ENCODE peak calls at places on chromosomes 16 and 17, in nine cellular contexts. R is IMR-90, C is trophoblast cell, I is neural progenitor cell, K is OCI-LY7, M is fibroblast of lung, B is H1, F is HCT116, W is hepatocyte. N is an unnamed sample.

GRCh38 chr17:33302394-33302793 is 9.3 kb upstream of the ASIC2 start:
- DNase-seq in M (peak), W (no peak), F (no peak), K (no peak), B (no peak), I (no peak), C (no peak), R (no peak), N (no peak)

GRCh38 chr17:59451706-59452105 is 113.7 kb upstream of the DHX40 start:
- DNase-seq in K (no peak), F (no peak), W (peak), C (peak), B (no peak), M (peak), I (no peak), R (peak), N (no peak)

GRCh38 chr17:42459983-42460300 is 1.3 kb downstream of the ATP6V0A1 start:
- DNase-seq in I (peak), K (peak), R (peak), B (no peak), C (no peak), F (no peak), W (peak), M (peak), N (peak)

GRCh38 chr16:27840311-27841060 is 223.0 kb downstream of the GSG1L start:
- DNase-seq in I (no peak), C (peak), K (no peak), B (no peak), W (no peak), F (no peak), M (no peak), R (no peak), N (no peak)

GRCh38 chr16:29694384-29695195 is 15.6 kb downstream of the QPRT start:
- DNase-seq in K (no peak), C (no peak), M (no peak), F (no peak), I (no peak), R (no peak), B (no peak), W (no peak), N (no peak)

GRCh38 chr16:81738831-81739496 is 40.1 kb upstream of the PLCG2 start:
- DNase-seq in F (no peak), W (no peak), I (no peak), R (no peak), C (no peak), K (peak), B (no peak), M (no peak), N (no peak)

GRCh38 chr16:24119807-24120206 is 136.3 kb upstream of the CACNG3 start:
- DNase-seq in I (no peak), C (no peak), K (no peak), M (no peak), R (no peak), W (no peak), F (no peak), B (no peak), N (no peak)

GRCh38 chr17:3845754-3846738 is at the start of gene NCBP3:
- DNase-seq in I (peak), M (peak), C (peak), W (peak), F (peak), K (peak), R (peak), B (peak), N (peak)

GRCh38 chr16:86898386-86898785 is 320.0 kb downstream of the FOXL1 start:
- DNase-seq in B (no peak), M (no peak), C (no peak), W (no peak), K (no peak), F (no peak), R (no peak), I (no peak), N (no peak)

GRCh38 chr17:75317671-75318070 is 28.4 kb upstream of the SLC25A19 start:
- DNase-seq in F (no peak), I (peak), C (no peak), K (no peak), W (no peak), B (peak), M (no peak), R (no peak), N (no peak)

GRCh38 chr17:51064061-51064735 is 56.5 kb downstream of the SPAG9 start:
- DNase-seq in M (peak), I (no peak), W (no peak), C (no peak), R (no peak), B (no peak), F (no peak), K (no peak), N (no peak)

GRCh38 chr17:72342582-72343527 is 222.0 kb downstream of the SOX9 start:
- DNase-seq in F (no peak), I (no peak), R (no peak), K (no peak), M (peak), W (no peak), C (no peak), B (no peak), N (no peak)

GRCh38 chr17:29574732-29575510 is 6.4 kb downstream of the TP53I13 start:
- DNase-seq in F (no peak), K (no peak), W (peak), R (no peak), B (no peak), M (no peak), I (no peak), C (no peak), N (peak)

GRCh38 chr17:76002100-76002499 is 1.4 kb downstream of the CDK3 start:
- DNase-seq in F (no peak), M (no peak), B (no peak), K (no peak), C (no peak), W (no peak), I (no peak), R (no peak), N (no peak)

GRCh38 chr16:12837344-12837743 is 33.7 kb upstream of the CPPED1 start:
- DNase-seq in I (no peak), F (no peak), W (no peak), C (no peak), R (no peak), M (no peak), B (no peak), K (no peak), N (no peak)

GRCh38 chr17:16880843-16881230 is 91.1 kb downstream of the TNFRSF13B start:
- DNase-seq in K (no peak), M (no peak), B (no peak), F (no peak), C (no peak), R (no peak), I (no peak), W (no peak), N (no peak)

GRCh38 chr16:53695070-53695469 is 8.6 kb downstream of the RPGRIP1L start:
- DNase-seq in W (no peak), M (peak), I (no peak), R (peak), F (no peak), C (no peak), K (no peak), B (no peak), N (no peak)

GRCh38 chr16:49183911-49184310 is 97.7 kb downstream of the CBLN1 start:
- DNase-seq in R (no peak), M (no peak), I (peak), W (peak), K (peak), F (peak), C (peak), B (peak), N (no peak)

GRCh38 chr16:20734056-20734455 is 7.6 kb downstream of the THUMPD1 start:
- DNase-seq in B (no peak), F (no peak), W (no peak), I (no peak), M (no peak), K (no peak), R (no peak), C (no peak), N (no peak)

GRCh38 chr16:88088161-88088581 is 136.9 kb downstream of the BANP start:
- DNase-seq in M (peak), F (no peak), W (no peak), C (peak), B (no peak), I (peak), R (peak), K (no peak), N (no peak)

GRCh38 chr17:64448665-64449512 is at the start of gene MILR1:
- DNase-seq in W (no peak), F (peak), B (no peak), M (peak), R (peak), I (no peak), K (peak), C (peak), N (peak)

GRCh38 chr17:16989953-16990860 is 18.3 kb upstream of the TNFRSF13B start:
- DNase-seq in R (peak), F (no peak), C (no peak), B (no peak), I (no peak), W (no peak), K (peak), M (peak), N (no peak)

GRCh38 chr17:5272313-5272712 is 9.8 kb upstream of the RABEP1 start:
- DNase-seq in R (no peak), W (no peak), B (no peak), I (no peak), C (no peak), K (no peak), M (peak), F (no peak), N (no peak)

GRCh38 chr17:3964203-3965122 is at the start of gene ATP2A3:
- DNase-seq in I (peak), B (no peak), C (no peak), W (peak), M (no peak), F (no peak), K (peak), R (no peak), N (peak)

GRCh38 chr17:2883544-2884203 is 87.4 kb downstream of the RAP1GAP2 start:
- DNase-seq in C (no peak), K (no peak), M (peak), F (no peak), W (peak), B (no peak), I (no peak), R (peak), N (peak)

GRCh38 chr17:9115446-9116265 is 94.3 kb downstream of the NTN1 start:
- DNase-seq in F (no peak), B (peak), C (peak), W (peak), K (no peak), R (peak), M (peak), I (peak), N (peak)

GRCh38 chr17:52170963-52171572 is 12.6 kb upstream of the CA10 start:
- DNase-seq in F (no peak), C (peak), R (no peak), M (no peak), W (peak), I (peak), K (no peak), B (no peak), N (no peak)

GRCh38 chr17:15931394-15931793 is 13.5 kb upstream of the ADORA2B start:
- DNase-seq in I (no peak), F (no peak), R (no peak), M (no peak), C (no peak), B (no peak), K (no peak), W (no peak), N (no peak)

GRCh38 chr17:82400206-82400605 is 17.9 kb upstream of the HEXD start:
- DNase-seq in M (no peak), I (no peak), K (no peak), C (no peak), F (no peak), W (no peak), R (peak), B (no peak), N (no peak)

GRCh38 chr17:1449412-1449967 is 6.5 kb downstream of the CRK start:
- DNase-seq in F (no peak), B (no peak), M (no peak), R (no peak), K (no peak), W (no peak), I (no peak), C (no peak), N (peak)

GRCh38 chr17:48605991-48606891 is 1.5 kb upstream of the HOXB6 start:
- DNase-seq in M (no peak), I (peak), W (no peak), R (no peak), F (no peak), C (no peak), K (no peak), B (no peak), N (no peak)

GRCh38 chr17:60745544-60745943 is 67.9 kb downstream of the BCAS3 start:
- DNase-seq in W (no peak), K (no peak), R (no peak), B (no peak), I (no peak), C (no peak), F (no peak), M (no peak), N (no peak)

GRCh38 chr17:4389079-4389478 is 22.6 kb upstream of the UBE2G1 start:
- DNase-seq in W (no peak), I (no peak), K (no peak), B (no peak), M (no peak), C (peak), R (no peak), F (no peak), N (peak)

GRCh38 chr16:15714393-15715172 is 64.5 kb downstream of the NDE1 start:
- DNase-seq in K (no peak), W (no peak), B (no peak), C (no peak), F (no peak), R (no peak), I (no peak), M (no peak), N (no peak)

GRCh38 chr17:78805301-78805700 is 23.2 kb upstream of the CYTH1 start:
- DNase-seq in R (no peak), K (no peak), M (no peak), F (no peak), I (no peak), B (no peak), C (no peak), W (no peak), N (no peak)

GRCh38 chr16:84874553-84874952 is 54.8 kb downstream of the CRISPLD2 start:
- DNase-seq in B (no peak), I (no peak), K (no peak), C (peak), F (no peak), R (peak), W (no peak), M (no peak), N (no peak)

GRCh38 chr16:84874004-84874435 is 54.2 kb downstream of the CRISPLD2 start:
- DNase-seq in B (no peak), I (no peak), C (peak), R (no peak), K (peak), W (no peak), F (no peak), M (no peak), N (no peak)

GRCh38 chr16:84876873-84877606 is 57.3 kb downstream of the CRISPLD2 start:
- DNase-seq in K (no peak), I (peak), B (no peak), R (no peak), F (no peak), W (no peak), M (no peak), C (no peak), N (no peak)

GRCh38 chr16:84875846-84876245 is 56.1 kb downstream of the CRISPLD2 start:
- DNase-seq in R (no peak), B (no peak), C (no peak), F (no peak), K (no peak), M (no peak), W (no peak), I (no peak), N (no peak)

GRCh38 chr16:84874983-84875382 is 55.2 kb downstream of the CRISPLD2 start:
- DNase-seq in B (no peak), F (no peak), K (no peak), C (peak), R (peak), W (no peak), I (no peak), M (no peak), N (no peak)
- H3K4me2 ChIP-seq in B (no peak), F (no peak), K (no peak), C (no peak), R (peak), W (no peak), I (no peak), M (no peak), N (no peak)

GRCh38 chr17:49776864-49777263 is 11.6 kb upstream of the KAT7 start:
- DNase-seq in F (no peak), B (no peak), W (no peak), M (peak), I (no peak), C (no peak), K (no peak), R (no peak), N (no peak)
- H3K27ac ChIP-seq in F (no peak), B (no peak), W (no peak), M (no peak), I (no peak), C (no peak), K (no peak), R (no peak), N (no peak)

GRCh38 chr16:22402191-22402590 is 27.8 kb upstream of the CDR2 start:
- DNase-seq in I (no peak), W (no peak), K (no peak), F (no peak), B (no peak), C (no peak), M (peak), R (peak), N (no peak)
- H3K4me2 ChIP-seq in I (no peak), W (no peak), K (no peak), F (peak), B (no peak), C (no peak), M (peak), R (peak), N (peak)

GRCh38 chr16:59971264-59971663 is 1237.1 kb upstream of the GOT2 start:
- DNase-seq in W (no peak), R (no peak), B (no peak), I (no peak), K (no peak), M (peak), C (no peak), F (no peak), N (no peak)

GRCh38 chr16:59973966-59974365 is 1239.8 kb upstream of the GOT2 start:
- DNase-seq in R (no peak), F (no peak), K (no peak), B (no peak), M (peak), W (no peak), I (no peak), C (no peak), N (no peak)
- H3K27ac ChIP-seq in R (no peak), F (no peak), K (no peak), B (no peak), M (no peak), W (no peak), I (no peak), C (no peak), N (no peak)

GRCh38 chr16:3098459-3099394 is at the start of gene ZSCAN10:
- DNase-seq in F (no peak), B (peak), R (no peak), K (no peak), I (peak), M (no peak), W (no peak), C (no peak), N (no peak)

GRCh38 chr16:3099395-3099731 is 269 bp upstream of the ZSCAN10 start:
- DNase-seq in I (peak), F (no peak), C (no peak), B (no peak), R (no peak), M (no peak), K (no peak), W (no peak), N (no peak)

GRCh38 chr16:3099732-3100499 is 822 bp upstream of the ZSCAN10 start:
- DNase-seq in B (peak), I (peak), W (peak), M (peak), F (peak), C (peak), K (peak), R (peak), N (peak)

GRCh38 chr16:3101018-3101840 is 2.1 kb upstream of the ZSCAN10 start:
- DNase-seq in K (peak), I (peak), C (peak), W (peak), B (no peak), F (no peak), R (no peak), M (no peak), N (no peak)

DNA sequence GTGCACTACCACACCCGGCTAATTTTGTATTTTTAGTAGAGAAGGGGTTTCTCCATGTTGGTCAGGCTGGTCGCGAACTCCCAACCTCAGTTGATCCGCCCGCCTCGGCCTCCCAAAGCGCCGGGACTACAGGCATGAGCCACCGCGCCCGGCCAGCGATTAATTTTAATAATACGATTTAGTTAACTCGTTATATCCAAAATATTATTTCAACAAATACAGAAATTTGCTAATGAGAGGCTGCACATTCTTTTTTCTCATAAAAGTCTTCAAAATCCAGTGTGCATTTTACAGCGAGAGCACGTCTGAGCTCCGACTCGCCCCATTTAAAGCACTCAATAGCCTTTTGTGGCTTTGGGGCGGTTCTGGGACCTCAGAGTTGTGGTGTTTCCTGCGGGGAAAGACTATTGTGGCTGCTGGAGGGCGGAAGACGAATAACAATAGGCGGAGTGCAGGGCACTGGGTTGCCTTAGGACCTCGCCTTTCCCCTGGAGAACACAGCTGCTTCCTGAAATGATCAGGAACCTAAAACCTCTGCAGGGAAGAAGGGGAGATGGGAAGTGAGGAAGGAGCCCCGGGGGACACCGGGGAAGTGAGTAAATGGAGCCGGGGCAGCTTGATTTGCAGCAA is 2.9 kb upstream of the ZSCAN10 start:
- DNase-seq in C (peak), I (peak), F (no peak), B (no peak), K (peak), M (no peak), R (no peak), W (no peak), N (no peak)
- H3K4me2 ChIP-seq in C (no peak), I (peak), F (no peak), B (peak), K (peak), M (no peak), R (no peak), W (no peak), N (no peak)

DNA sequence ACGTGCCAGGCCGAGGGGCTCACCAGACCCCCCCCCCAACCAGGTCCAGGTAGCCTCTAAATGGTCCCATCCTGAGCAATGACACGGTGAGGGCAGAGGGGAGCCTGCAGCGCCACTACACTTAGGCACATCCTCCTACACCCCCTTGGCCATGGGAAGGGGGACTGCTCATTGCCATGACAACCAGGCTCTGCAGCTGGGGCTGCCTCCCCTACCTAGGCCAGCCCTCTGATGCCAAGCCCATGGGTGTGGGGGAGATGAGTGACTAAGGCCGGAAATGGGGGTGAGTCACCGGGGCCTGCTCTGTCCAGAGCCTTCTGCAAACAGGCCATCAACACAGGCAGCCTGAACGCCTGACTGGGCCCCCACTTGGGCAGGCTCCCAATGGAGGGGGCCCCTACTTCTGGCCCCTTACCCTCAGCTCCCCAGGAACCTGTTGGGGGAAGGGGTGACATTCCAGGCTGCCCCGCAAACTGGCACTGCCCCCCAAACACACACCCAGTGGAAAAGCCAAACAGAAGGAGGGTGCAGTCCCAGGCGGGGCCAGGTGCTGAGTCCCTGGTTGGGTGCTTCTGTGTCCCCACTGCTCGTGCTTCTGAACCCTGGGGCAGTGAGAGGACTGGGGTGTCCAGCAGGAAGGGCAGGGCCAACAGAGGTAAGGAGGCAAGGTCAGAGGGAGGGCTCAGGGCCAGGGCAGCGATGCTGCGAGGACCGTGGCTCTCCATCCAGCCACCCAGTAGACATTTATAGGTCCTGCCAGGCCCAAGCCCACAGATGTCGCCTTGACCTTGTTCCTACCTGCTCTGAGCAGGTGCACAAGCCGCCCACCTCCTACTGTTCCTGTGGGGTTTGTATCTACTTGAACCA is 8.2 kb downstream of the PLCD3 start:
- DNase-seq in M (peak), C (no peak), I (no peak), F (peak), W (peak), B (no peak), R (peak), K (peak), N (peak)
- H3K27ac ChIP-seq in M (peak), C (no peak), I (no peak), F (peak), W (peak), B (no peak), R (peak), K (no peak), N (peak)

GRCh38 chr16:56974549-56975300 is 13.0 kb downstream of the CETP start:
- DNase-seq in B (no peak), R (no peak), K (no peak), F (no peak), C (no peak), M (no peak), W (no peak), I (no peak), N (no peak)
- H3K4me2 ChIP-seq in B (no peak), R (no peak), K (peak), F (no peak), C (no peak), M (no peak), W (no peak), I (no peak), N (no peak)

GRCh38 chr17:40541060-40541872 is 24.0 kb downstream of the CCR7 start:
- DNase-seq in K (peak), W (peak), R (no peak), C (no peak), F (no peak), M (no peak), B (no peak), I (no peak), N (no peak)
- H3K27ac ChIP-seq in K (no peak), W (peak), R (peak), C (no peak), F (no peak), M (peak), B (no peak), I (no peak), N (no peak)

N was measured in PC-9.